ENCODE peak calls at places on chromosomes 2 and 18, in six cellular contexts. One of them, this sample, is unnamed.

GRCh38 chr2:135850811-135851668 is 14.1 kb upstream of the LCT start:
- DNase-seq in ovary: no peak
- DNase-seq in retinal pigment epithelial cell: no peak
- DNase-seq in heart left ventricle: no peak
- DNase-seq in cardiac fibroblast: no peak
- DNase-seq in uterus: no peak
- DNase-seq in this sample: no peak

GRCh38 chr2:20355131-20355530 is 4.5 kb upstream of the PUM2 start:
- DNase-seq in ovary: peak
- DNase-seq in retinal pigment epithelial cell: no peak
- DNase-seq in heart left ventricle: no peak
- DNase-seq in cardiac fibroblast: peak
- DNase-seq in uterus: no peak
- DNase-seq in this sample: peak

GRCh38 chr2:239678186-239678490 is 277.3 kb upstream of the HDAC4 start:
- DNase-seq in ovary: no peak
- DNase-seq in retinal pigment epithelial cell: no peak
- DNase-seq in heart left ventricle: no peak
- DNase-seq in cardiac fibroblast: no peak
- DNase-seq in uterus: no peak
- DNase-seq in this sample: no peak

GRCh38 chr2:120343433-120344105 is 2.4 kb upstream of the INHBB start:
- DNase-seq in ovary: peak
- DNase-seq in retinal pigment epithelial cell: peak
- DNase-seq in heart left ventricle: peak
- DNase-seq in cardiac fibroblast: peak
- DNase-seq in uterus: peak
- DNase-seq in this sample: peak

GRCh38 chr2:201813996-201814845 is 7.9 kb downstream of the CDK15 start:
- DNase-seq in ovary: no peak
- DNase-seq in retinal pigment epithelial cell: no peak
- DNase-seq in heart left ventricle: no peak
- DNase-seq in cardiac fibroblast: peak
- DNase-seq in uterus: no peak
- DNase-seq in this sample: no peak

GRCh38 chr2:216553093-216553478 is 54.4 kb downstream of the RPL37A start:
- DNase-seq in ovary: no peak
- DNase-seq in retinal pigment epithelial cell: no peak
- DNase-seq in heart left ventricle: no peak
- DNase-seq in cardiac fibroblast: no peak
- DNase-seq in uterus: no peak
- DNase-seq in this sample: peak

GRCh38 chr2:75208738-75209137 is 9.4 kb upstream of the TACR1 start:
- DNase-seq in ovary: no peak
- DNase-seq in retinal pigment epithelial cell: no peak
- DNase-seq in heart left ventricle: no peak
- DNase-seq in cardiac fibroblast: no peak
- DNase-seq in uterus: no peak
- DNase-seq in this sample: no peak

GRCh38 chr2:20369366-20369765 is 18.7 kb upstream of the PUM2 start:
- DNase-seq in ovary: no peak
- DNase-seq in retinal pigment epithelial cell: no peak
- DNase-seq in heart left ventricle: no peak
- DNase-seq in cardiac fibroblast: no peak
- DNase-seq in uterus: no peak
- DNase-seq in this sample: no peak

GRCh38 chr18:74608681-74609080 is 11.0 kb downstream of the ZNF407 start:
- DNase-seq in ovary: no peak
- DNase-seq in retinal pigment epithelial cell: no peak
- DNase-seq in heart left ventricle: no peak
- DNase-seq in cardiac fibroblast: no peak
- DNase-seq in uterus: no peak
- DNase-seq in this sample: no peak

GRCh38 chr2:236343400-236344161 is 79.4 kb upstream of the ASB18 start:
- DNase-seq in ovary: peak
- DNase-seq in retinal pigment epithelial cell: peak
- DNase-seq in heart left ventricle: no peak
- DNase-seq in cardiac fibroblast: peak
- DNase-seq in uterus: no peak
- DNase-seq in this sample: peak

GRCh38 chr18:54521846-54522245 is 69.2 kb upstream of the DYNAP start:
- DNase-seq in ovary: no peak
- DNase-seq in retinal pigment epithelial cell: no peak
- DNase-seq in heart left ventricle: no peak
- DNase-seq in cardiac fibroblast: no peak
- DNase-seq in uterus: no peak
- DNase-seq in this sample: no peak

GRCh38 chr2:215019521-215020145 is 118.8 kb downstream of the ABCA12 start:
- DNase-seq in ovary: no peak
- DNase-seq in retinal pigment epithelial cell: no peak
- DNase-seq in heart left ventricle: no peak
- DNase-seq in cardiac fibroblast: no peak
- DNase-seq in uterus: no peak
- DNase-seq in this sample: no peak

GRCh38 chr2:113966832-113967231 is 76.9 kb downstream of the ACTR3 start:
- DNase-seq in ovary: no peak
- DNase-seq in retinal pigment epithelial cell: no peak
- DNase-seq in heart left ventricle: no peak
- DNase-seq in cardiac fibroblast: peak
- DNase-seq in uterus: no peak
- DNase-seq in this sample: peak

GRCh38 chr2:128469875-128470274 is 151.2 kb upstream of the HS6ST1 start:
- DNase-seq in ovary: no peak
- DNase-seq in retinal pigment epithelial cell: no peak
- DNase-seq in heart left ventricle: no peak
- DNase-seq in cardiac fibroblast: no peak
- DNase-seq in uterus: no peak
- DNase-seq in this sample: no peak

GRCh38 chr2:10626837-10627236 is 62.9 kb downstream of the NOL10 start:
- DNase-seq in ovary: no peak
- DNase-seq in retinal pigment epithelial cell: no peak
- DNase-seq in heart left ventricle: no peak
- DNase-seq in cardiac fibroblast: no peak
- DNase-seq in uterus: no peak
- DNase-seq in this sample: no peak

GRCh38 chr2:195560209-195560907 is 96.7 kb upstream of the SLC39A10 start:
- DNase-seq in ovary: no peak
- DNase-seq in retinal pigment epithelial cell: no peak
- DNase-seq in heart left ventricle: no peak
- DNase-seq in cardiac fibroblast: peak
- DNase-seq in uterus: no peak
- DNase-seq in this sample: no peak

GRCh38 chr18:62610509-62611394 is 87.9 kb downstream of the ZCCHC2 start:
- DNase-seq in ovary: peak
- DNase-seq in retinal pigment epithelial cell: no peak
- DNase-seq in heart left ventricle: peak
- DNase-seq in cardiac fibroblast: no peak
- DNase-seq in uterus: no peak
- DNase-seq in this sample: no peak

GRCh38 chr2:192124576-192124975 is 70.2 kb downstream of the TMEFF2 start:
- DNase-seq in ovary: no peak
- DNase-seq in retinal pigment epithelial cell: no peak
- DNase-seq in heart left ventricle: no peak
- DNase-seq in cardiac fibroblast: no peak
- DNase-seq in uterus: no peak
- DNase-seq in this sample: peak

GRCh38 chr2:98153402-98153938 is 66.5 kb downstream of the VWA3B start:
- DNase-seq in ovary: no peak
- DNase-seq in retinal pigment epithelial cell: no peak
- DNase-seq in heart left ventricle: no peak
- DNase-seq in cardiac fibroblast: no peak
- DNase-seq in uterus: no peak
- DNase-seq in this sample: no peak

GRCh38 chr2:7109558-7109935 is 192.3 kb downstream of the RNF144A start:
- DNase-seq in ovary: no peak
- DNase-seq in retinal pigment epithelial cell: no peak
- DNase-seq in heart left ventricle: no peak
- DNase-seq in cardiac fibroblast: no peak
- DNase-seq in uterus: no peak
- DNase-seq in this sample: no peak

GRCh38 chr2:128727404-128727803 is 408.7 kb upstream of the HS6ST1 start:
- DNase-seq in ovary: no peak
- DNase-seq in retinal pigment epithelial cell: no peak
- DNase-seq in heart left ventricle: no peak
- DNase-seq in cardiac fibroblast: no peak
- DNase-seq in uterus: no peak
- DNase-seq in this sample: no peak

GRCh38 chr2:216161967-216162366 is 52.8 kb downstream of the XRCC5 start:
- DNase-seq in ovary: no peak
- DNase-seq in retinal pigment epithelial cell: no peak
- DNase-seq in heart left ventricle: no peak
- DNase-seq in cardiac fibroblast: no peak
- DNase-seq in uterus: no peak
- DNase-seq in this sample: no peak

GRCh38 chr2:240964854-240965295 is 33.5 kb upstream of the SNED1 start:
- DNase-seq in ovary: no peak
- DNase-seq in retinal pigment epithelial cell: no peak
- DNase-seq in heart left ventricle: no peak
- DNase-seq in cardiac fibroblast: no peak
- DNase-seq in uterus: no peak
- DNase-seq in this sample: no peak

GRCh38 chr2:228181098-228182019 is at the start of gene SPHKAP:
- DNase-seq in ovary: no peak
- DNase-seq in retinal pigment epithelial cell: no peak
- DNase-seq in heart left ventricle: peak
- DNase-seq in cardiac fibroblast: no peak
- DNase-seq in uterus: no peak
- DNase-seq in this sample: no peak

GRCh38 chr2:209938906-209939305 is 63.5 kb upstream of the RPE start:
- DNase-seq in ovary: no peak
- DNase-seq in retinal pigment epithelial cell: no peak
- DNase-seq in heart left ventricle: no peak
- DNase-seq in cardiac fibroblast: no peak
- DNase-seq in uterus: no peak
- DNase-seq in this sample: no peak

GRCh38 chr18:21958707-21959457 is 210.5 kb upstream of the GATA6 start:
- DNase-seq in ovary: peak
- DNase-seq in retinal pigment epithelial cell: no peak
- DNase-seq in heart left ventricle: no peak
- DNase-seq in cardiac fibroblast: no peak
- DNase-seq in uterus: peak
- DNase-seq in this sample: no peak
- H3K4me3 ChIP-seq in ovary: no peak
- H3K4me3 ChIP-seq in retinal pigment epithelial cell: no peak
- H3K4me3 ChIP-seq in heart left ventricle: no peak
- H3K4me3 ChIP-seq in cardiac fibroblast: no peak
- H3K4me3 ChIP-seq in uterus: no peak
- H3K4me3 ChIP-seq in this sample: no peak

GRCh38 chr2:62475172-62476011 is 30.6 kb downstream of the TMEM17 start:
- DNase-seq in ovary: no peak
- DNase-seq in retinal pigment epithelial cell: peak
- DNase-seq in heart left ventricle: no peak
- DNase-seq in cardiac fibroblast: peak
- DNase-seq in uterus: no peak
- DNase-seq in this sample: peak
- H3K4me3 ChIP-seq in ovary: no peak
- H3K4me3 ChIP-seq in retinal pigment epithelial cell: no peak
- H3K4me3 ChIP-seq in heart left ventricle: peak
- H3K4me3 ChIP-seq in cardiac fibroblast: no peak
- H3K4me3 ChIP-seq in uterus: no peak
- H3K4me3 ChIP-seq in this sample: no peak

DNA sequence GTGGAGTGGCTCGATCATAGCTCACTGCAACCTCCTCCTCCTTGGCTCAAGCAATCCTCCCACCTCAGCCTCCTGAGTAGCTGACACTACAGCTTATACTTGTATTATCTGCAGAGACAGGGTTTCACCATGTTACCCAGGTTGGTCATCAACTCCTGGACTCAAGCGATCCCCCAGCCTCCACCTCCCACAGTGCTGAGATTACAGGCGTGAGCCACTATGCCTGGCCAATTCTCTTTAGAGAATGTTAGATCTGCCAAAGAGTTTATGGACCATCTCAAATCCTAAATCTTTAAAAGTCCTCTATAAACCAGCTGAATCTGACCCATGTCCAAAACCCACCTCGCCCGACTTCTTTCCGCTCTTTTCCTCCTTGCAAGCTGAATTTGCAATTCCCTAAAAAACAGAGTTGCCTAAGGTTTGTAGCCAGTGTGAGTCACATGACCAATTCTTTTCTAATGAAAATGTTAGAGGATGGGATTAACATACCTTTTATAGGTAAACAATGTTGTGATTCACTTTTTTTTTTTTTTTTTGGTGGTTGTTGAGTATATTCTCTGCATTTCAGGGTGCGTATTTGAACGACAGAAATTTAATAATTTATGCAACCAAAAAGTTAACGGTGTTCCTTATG is 2.4 kb upstream of the PMAIP1 start:
- DNase-seq in ovary: no peak
- DNase-seq in retinal pigment epithelial cell: no peak
- DNase-seq in heart left ventricle: no peak
- DNase-seq in cardiac fibroblast: no peak
- DNase-seq in uterus: no peak
- DNase-seq in this sample: no peak
- H3K4me3 ChIP-seq in ovary: no peak
- H3K4me3 ChIP-seq in retinal pigment epithelial cell: no peak
- H3K4me3 ChIP-seq in heart left ventricle: no peak
- H3K4me3 ChIP-seq in cardiac fibroblast: no peak
- H3K4me3 ChIP-seq in uterus: no peak
- H3K4me3 ChIP-seq in this sample: no peak

GRCh38 chr2:133568598-133568997 is 335 bp upstream of the NCKAP5 start:
- DNase-seq in ovary: no peak
- DNase-seq in retinal pigment epithelial cell: no peak
- DNase-seq in heart left ventricle: no peak
- DNase-seq in cardiac fibroblast: no peak
- DNase-seq in uterus: no peak
- DNase-seq in this sample: no peak
- H3K4me3 ChIP-seq in ovary: no peak
- H3K4me3 ChIP-seq in retinal pigment epithelial cell: peak
- H3K4me3 ChIP-seq in heart left ventricle: peak
- H3K4me3 ChIP-seq in cardiac fibroblast: peak
- H3K4me3 ChIP-seq in uterus: peak
- H3K4me3 ChIP-seq in this sample: peak

GRCh38 chr18:59932401-59932800 is 32.6 kb downstream of the PMAIP1 start:
- DNase-seq in ovary: no peak
- DNase-seq in retinal pigment epithelial cell: no peak
- DNase-seq in heart left ventricle: no peak
- DNase-seq in cardiac fibroblast: no peak
- DNase-seq in uterus: no peak
- DNase-seq in this sample: no peak
- H3K4me3 ChIP-seq in ovary: no peak
- H3K4me3 ChIP-seq in retinal pigment epithelial cell: no peak
- H3K4me3 ChIP-seq in heart left ventricle: no peak
- H3K4me3 ChIP-seq in cardiac fibroblast: no peak
- H3K4me3 ChIP-seq in uterus: no peak
- H3K4me3 ChIP-seq in this sample: no peak